ENCODE peak calls at places on chromosomes 12 and 14, in four cellular contexts. One of them, this sample, is unnamed.

GRCh38 chr12:103930787-103931536 is 752 bp downstream of the HSP90B1 start:
- DNase-seq in GM12878: no peak
- DNase-seq in HepG2: peak; percentile 13
- DNase-seq in K562: peak; percentile 72
- DNase-seq in this sample: peak; percentile 16

GRCh38 chr14:57493467-57494181 is at the start of gene CCDC198:
- DNase-seq in GM12878: peak; percentile 65
- DNase-seq in HepG2: peak; percentile 62
- DNase-seq in K562: no peak
- DNase-seq in this sample: no peak

GRCh38 chr12:112190626-112191025 is 65.3 kb downstream of the TRAFD1 start:
- DNase-seq in GM12878: no peak
- DNase-seq in HepG2: no peak
- DNase-seq in K562: no peak
- DNase-seq in this sample: no peak

GRCh38 chr14:76260749-76261148 is 109.0 kb downstream of the GPATCH2L start:
- DNase-seq in GM12878: no peak
- DNase-seq in HepG2: no peak
- DNase-seq in K562: no peak
- DNase-seq in this sample: no peak

GRCh38 chr14:88289214-88289613 is 33.9 kb downstream of the KCNK10 start:
- DNase-seq in GM12878: no peak
- DNase-seq in HepG2: no peak
- DNase-seq in K562: no peak
- DNase-seq in this sample: no peak

GRCh38 chr14:34181308-34181707 is 230.4 kb upstream of the EGLN3 start:
- DNase-seq in GM12878: no peak
- DNase-seq in HepG2: no peak
- DNase-seq in K562: no peak
- DNase-seq in this sample: peak; percentile 25

GRCh38 chr14:91570021-91570420 is 59.9 kb upstream of the PPP4R3A start:
- DNase-seq in GM12878: no peak
- DNase-seq in HepG2: no peak
- DNase-seq in K562: no peak
- DNase-seq in this sample: no peak

GRCh38 chr12:111766608-111767361 is at the start of gene ALDH2:
- DNase-seq in GM12878: no peak
- DNase-seq in HepG2: peak; percentile 72
- DNase-seq in K562: peak; percentile 98
- DNase-seq in this sample: peak; percentile 81

GRCh38 chr14:20714593-20715250 is 26.2 kb downstream of the ANG start:
- DNase-seq in GM12878: no peak
- DNase-seq in HepG2: no peak
- DNase-seq in K562: no peak
- DNase-seq in this sample: no peak

GRCh38 chr12:46831335-46832083 is 5.7 kb upstream of the SLC38A4 start:
- DNase-seq in GM12878: no peak
- DNase-seq in HepG2: no peak
- DNase-seq in K562: no peak
- DNase-seq in this sample: no peak

GRCh38 chr12:57479043-57479375 is 657 bp downstream of the ARHGAP9 start:
- DNase-seq in GM12878: no peak
- DNase-seq in HepG2: no peak
- DNase-seq in K562: no peak
- DNase-seq in this sample: no peak

GRCh38 chr14:68950111-68950510 is 29.0 kb downstream of the ACTN1 start:
- DNase-seq in GM12878: no peak
- DNase-seq in HepG2: peak; percentile 53
- DNase-seq in K562: no peak
- DNase-seq in this sample: no peak

GRCh38 chr14:68442828-68443460 is 349.9 kb downstream of the ZFP36L1 start:
- DNase-seq in GM12878: no peak
- DNase-seq in HepG2: no peak
- DNase-seq in K562: no peak
- DNase-seq in this sample: no peak

GRCh38 chr14:99779751-99780150 is 13.5 kb upstream of the EML1 start:
- DNase-seq in GM12878: no peak
- DNase-seq in HepG2: no peak
- DNase-seq in K562: no peak
- DNase-seq in this sample: no peak

GRCh38 chr12:124441443-124442190 is 125.8 kb downstream of the NCOR2 start:
- DNase-seq in GM12878: no peak
- DNase-seq in HepG2: no peak
- DNase-seq in K562: peak; percentile 54
- DNase-seq in this sample: no peak

GRCh38 chr12:55965941-55966407 is at the start of gene PMEL:
- DNase-seq in GM12878: no peak
- DNase-seq in HepG2: no peak
- DNase-seq in K562: no peak
- DNase-seq in this sample: no peak

GRCh38 chr14:99266181-99267178 is 5.5 kb downstream of the BCL11B start:
- DNase-seq in GM12878: no peak
- DNase-seq in HepG2: peak; percentile 24
- DNase-seq in K562: peak; percentile 75
- DNase-seq in this sample: peak; percentile 74

GRCh38 chr14:61528591-61529021 is 166.7 kb upstream of the HIF1A start:
- DNase-seq in GM12878: no peak
- DNase-seq in HepG2: no peak
- DNase-seq in K562: no peak
- DNase-seq in this sample: no peak

GRCh38 chr12:59651230-59651920 is 55.5 kb downstream of the SLC16A7 start:
- DNase-seq in GM12878: no peak
- DNase-seq in HepG2: peak; percentile 9
- DNase-seq in K562: no peak
- DNase-seq in this sample: no peak

GRCh38 chr12:107282628-107283027 is 189.3 kb upstream of the CRY1 start:
- DNase-seq in GM12878: no peak
- DNase-seq in HepG2: no peak
- DNase-seq in K562: no peak
- DNase-seq in this sample: no peak

GRCh38 chr14:66496188-66496807 is 10.1 kb downstream of the CCDC196 start:
- DNase-seq in GM12878: no peak
- DNase-seq in HepG2: no peak
- DNase-seq in K562: no peak
- DNase-seq in this sample: no peak

GRCh38 chr12:96098631-96099030 is 63.2 kb upstream of the LTA4H start:
- DNase-seq in GM12878: no peak
- DNase-seq in HepG2: no peak
- DNase-seq in K562: no peak
- DNase-seq in this sample: no peak

DNA sequence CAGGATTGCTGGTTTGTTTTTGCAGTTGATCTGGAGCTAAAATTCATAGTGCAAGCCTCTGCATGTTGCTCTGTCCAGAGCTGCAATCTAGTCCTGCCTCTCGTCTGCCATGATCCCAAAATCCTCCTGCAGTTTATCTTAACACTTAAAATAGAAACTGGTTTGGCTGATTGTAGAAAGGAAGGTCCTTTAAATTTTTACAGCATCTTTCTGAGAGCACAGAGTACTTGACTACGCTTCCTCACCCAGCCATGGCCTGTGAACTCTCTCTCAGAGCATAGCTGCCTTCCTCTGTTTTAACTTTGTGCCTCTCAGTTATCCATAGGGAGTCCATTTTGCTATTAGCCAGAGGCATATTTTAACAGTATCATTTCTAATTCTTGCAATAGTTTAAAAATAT is 877.1 kb downstream of the C12orf50 start:
- DNase-seq in GM12878: no peak
- DNase-seq in HepG2: no peak
- DNase-seq in K562: no peak
- DNase-seq in this sample: no peak
- TF ChIP-seq FOXM1 in GM12878: no peak
- TF ChIP-seq FOXM1 in HepG2: no peak
- TF ChIP-seq FOXM1 in K562: no peak
- TF ChIP-seq FOXM1 in this sample: no peak

GRCh38 chr12:42924482-42924881 is 334.9 kb upstream of the PRICKLE1 start:
- DNase-seq in GM12878: no peak
- DNase-seq in HepG2: no peak
- DNase-seq in K562: no peak
- DNase-seq in this sample: no peak

GRCh38 chr12:42922512-42922865 is 332.9 kb upstream of the PRICKLE1 start:
- DNase-seq in GM12878: no peak
- DNase-seq in HepG2: no peak
- DNase-seq in K562: no peak
- DNase-seq in this sample: no peak

GRCh38 chr12:42921741-42922511 is 332.4 kb upstream of the PRICKLE1 start:
- DNase-seq in GM12878: no peak
- DNase-seq in HepG2: no peak
- DNase-seq in K562: no peak
- DNase-seq in this sample: no peak

GRCh38 chr12:42926232-42926631 is 336.7 kb upstream of the PRICKLE1 start:
- DNase-seq in GM12878: no peak
- DNase-seq in HepG2: no peak
- DNase-seq in K562: no peak
- DNase-seq in this sample: no peak

DNA sequence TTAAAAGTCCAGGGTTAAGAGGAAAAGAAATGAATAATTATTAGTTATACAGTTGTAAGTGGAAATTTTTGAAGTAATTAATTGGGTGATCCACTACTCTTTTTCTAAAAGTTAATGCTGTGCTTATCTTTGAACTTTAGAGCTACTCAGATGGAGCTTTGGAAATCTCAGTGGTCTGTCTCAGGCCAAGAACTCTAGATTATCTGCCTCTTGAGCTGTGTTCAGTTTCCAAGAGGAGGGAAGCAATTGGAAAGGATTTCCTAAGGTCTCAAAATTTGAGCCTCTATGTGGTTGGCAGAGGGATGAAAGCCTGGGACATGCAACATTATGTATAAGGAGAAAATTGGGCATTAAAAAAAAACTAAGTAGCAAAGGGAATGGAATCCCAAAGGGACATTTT is 334.0 kb upstream of the PRICKLE1 start:
- DNase-seq in GM12878: no peak
- DNase-seq in HepG2: no peak
- DNase-seq in K562: no peak
- DNase-seq in this sample: no peak
- TF ChIP-seq TARDBP in GM12878: no peak
- TF ChIP-seq TARDBP in HepG2: no peak
- TF ChIP-seq TARDBP in K562: no peak
- TF ChIP-seq TARDBP in this sample: no peak

DNA sequence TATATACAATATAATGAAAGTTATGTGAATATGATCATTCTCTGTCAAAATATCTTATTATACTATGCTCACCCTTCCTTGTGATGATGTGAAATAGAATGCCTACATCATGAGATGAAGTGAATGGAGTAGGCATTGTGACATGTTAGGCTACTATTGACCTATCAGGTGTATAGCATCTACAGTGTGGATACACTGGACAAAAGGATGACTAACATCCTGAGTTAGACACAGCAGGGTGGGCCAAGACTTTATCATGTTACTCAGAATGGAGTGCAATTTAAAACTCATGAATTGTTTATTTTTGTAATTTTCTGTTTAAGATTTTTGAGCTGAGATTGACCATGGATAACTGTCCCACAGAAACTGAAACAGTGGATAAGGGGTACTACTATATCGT is 53.4 kb upstream of the NAV3 start:
- DNase-seq in GM12878: no peak
- DNase-seq in HepG2: no peak
- DNase-seq in K562: no peak
- DNase-seq in this sample: no peak
- TF ChIP-seq FOXM1 in GM12878: no peak
- TF ChIP-seq FOXM1 in HepG2: no peak
- TF ChIP-seq FOXM1 in K562: no peak
- TF ChIP-seq FOXM1 in this sample: no peak

DNA sequence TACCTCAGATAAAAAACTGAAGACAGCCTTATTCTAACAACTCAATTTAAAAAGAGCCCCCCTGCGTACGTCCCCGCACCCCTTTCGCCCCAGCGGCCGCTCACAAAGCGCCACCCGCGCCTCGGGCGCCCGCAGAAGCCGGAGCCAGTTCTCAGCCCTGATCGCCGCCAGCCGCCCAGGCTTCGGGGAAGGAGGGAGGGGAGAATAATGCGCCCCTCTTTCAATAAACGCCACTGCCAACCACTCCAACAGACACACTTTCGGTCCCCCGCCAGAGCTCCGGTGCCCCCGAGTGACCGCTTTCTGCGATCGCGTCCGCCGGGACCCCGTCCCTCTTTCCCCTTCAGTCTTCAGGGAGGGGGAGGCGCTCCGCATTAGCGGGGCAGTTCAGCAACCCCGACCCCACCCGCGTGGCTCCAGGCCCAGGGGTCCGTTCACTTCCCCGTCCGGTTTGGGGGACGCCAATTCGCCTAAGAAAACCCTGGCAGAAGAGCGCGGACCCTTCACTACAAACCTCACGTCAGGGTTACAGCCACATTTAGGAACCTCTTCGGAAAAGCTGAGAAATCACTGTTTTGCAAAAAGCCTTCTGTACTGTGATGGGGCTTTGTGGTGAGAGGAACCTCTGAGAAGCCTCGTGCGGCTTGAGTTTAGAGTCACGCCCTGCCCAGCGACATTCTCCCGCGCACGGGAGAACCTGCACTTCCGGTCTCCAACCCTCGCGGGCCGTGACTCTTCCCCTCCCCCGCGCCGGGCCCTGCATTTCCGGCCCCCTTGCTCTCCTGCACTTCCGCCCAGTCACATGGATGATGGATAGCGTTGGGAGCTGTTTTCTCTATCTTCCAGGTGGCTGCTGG is 18.7 kb downstream of the FOXG1 start:
- DNase-seq in GM12878: no peak
- DNase-seq in HepG2: no peak
- DNase-seq in K562: no peak
- DNase-seq in this sample: no peak
- TF ChIP-seq TARDBP in GM12878: no peak
- TF ChIP-seq TARDBP in HepG2: no peak
- TF ChIP-seq TARDBP in K562: no peak
- TF ChIP-seq TARDBP in this sample: no peak

DNA sequence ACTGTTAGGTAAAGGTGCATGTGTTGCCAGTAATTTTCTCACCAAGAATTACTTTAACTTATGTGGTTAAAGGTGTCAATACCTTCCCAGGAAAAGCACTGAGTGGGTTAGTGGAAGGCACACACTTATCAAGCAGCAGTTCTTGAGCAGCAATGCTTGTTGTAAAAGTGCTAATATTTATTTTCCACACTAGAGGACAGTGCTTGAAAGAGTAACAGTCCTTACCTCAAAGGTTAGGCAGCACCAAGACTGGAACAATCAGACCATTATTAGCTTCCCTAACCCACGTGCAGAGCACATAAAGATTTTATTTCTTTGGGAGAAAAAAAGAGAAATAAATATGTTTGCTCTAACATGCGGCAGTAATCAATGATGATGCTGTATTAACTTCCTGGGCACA is 48.8 kb upstream of the KRR1 start:
- DNase-seq in GM12878: no peak
- DNase-seq in HepG2: peak; percentile 68
- DNase-seq in K562: no peak
- DNase-seq in this sample: no peak
- TF ChIP-seq FOXM1 in GM12878: no peak
- TF ChIP-seq FOXM1 in HepG2: no peak
- TF ChIP-seq FOXM1 in K562: no peak
- TF ChIP-seq FOXM1 in this sample: no peak

GRCh38 chr12:4628406-4628805 is 20.4 kb downstream of the AKAP3 start:
- DNase-seq in GM12878: no peak
- DNase-seq in HepG2: no peak
- DNase-seq in K562: no peak
- DNase-seq in this sample: no peak

GRCh38 chr12:4630262-4630661 is 18.6 kb downstream of the AKAP3 start:
- DNase-seq in GM12878: no peak
- DNase-seq in HepG2: no peak
- DNase-seq in K562: no peak
- DNase-seq in this sample: no peak

GRCh38 chr12:4621511-4621910 is 27.3 kb downstream of the AKAP3 start:
- DNase-seq in GM12878: no peak
- DNase-seq in HepG2: no peak
- DNase-seq in K562: no peak
- DNase-seq in this sample: no peak

GRCh38 chr12:4626543-4626942 is 22.3 kb downstream of the AKAP3 start:
- DNase-seq in GM12878: no peak
- DNase-seq in HepG2: no peak
- DNase-seq in K562: no peak
- DNase-seq in this sample: no peak
- TF ChIP-seq TARDBP in GM12878: no peak
- TF ChIP-seq TARDBP in HepG2: no peak
- TF ChIP-seq TARDBP in K562: no peak
- TF ChIP-seq TARDBP in this sample: no peak

This sample was measured in HEK293T.